ENCODE peak calls at places on chromosomes 5 and 9, in five cellular contexts. One of them, this sample, is unnamed. For H3K4me1, the result is how much of the 10 kb centered on the place peaks cover.

GRCh38 chr5:82045526-82046267 is 73.9 kb downstream of the ATG10 start:
- DNase-seq in CD8-positive, alpha-beta T cell: no peak
- DNase-seq in sigmoid colon: no peak
- DNase-seq in esophagus squamous epithelium: no peak
- DNase-seq in stomach: no peak
- DNase-seq in this sample: no peak

GRCh38 chr5:150186137-150186536 is 3.7 kb upstream of the SLC6A7 start:
- DNase-seq in esophagus squamous epithelium: no peak
- DNase-seq in CD8-positive, alpha-beta T cell: no peak
- DNase-seq in sigmoid colon: no peak
- DNase-seq in stomach: no peak
- DNase-seq in this sample: no peak

GRCh38 chr5:174773371-174773770 is 49.0 kb downstream of the MSX2 start:
- DNase-seq in stomach: no peak
- DNase-seq in CD8-positive, alpha-beta T cell: no peak
- DNase-seq in sigmoid colon: no peak
- DNase-seq in esophagus squamous epithelium: no peak
- DNase-seq in this sample: no peak

GRCh38 chr9:6564868-6565267 is 80.7 kb downstream of the GLDC start:
- DNase-seq in CD8-positive, alpha-beta T cell: no peak
- DNase-seq in esophagus squamous epithelium: no peak
- DNase-seq in sigmoid colon: no peak
- DNase-seq in stomach: no peak
- DNase-seq in this sample: peak

GRCh38 chr9:109966643-109967368 is 186.8 kb downstream of the PALM2AKAP2 start:
- DNase-seq in CD8-positive, alpha-beta T cell: no peak
- DNase-seq in stomach: no peak
- DNase-seq in esophagus squamous epithelium: no peak
- DNase-seq in sigmoid colon: no peak
- DNase-seq in this sample: no peak

GRCh38 chr5:38404667-38405276 is 146.4 kb downstream of the EGFLAM start:
- DNase-seq in CD8-positive, alpha-beta T cell: no peak
- DNase-seq in stomach: peak
- DNase-seq in esophagus squamous epithelium: no peak
- DNase-seq in sigmoid colon: no peak
- DNase-seq in this sample: no peak

GRCh38 chr5:51225671-51226419 is 157.4 kb upstream of the ISL1 start:
- DNase-seq in esophagus squamous epithelium: no peak
- DNase-seq in sigmoid colon: no peak
- DNase-seq in CD8-positive, alpha-beta T cell: no peak
- DNase-seq in stomach: peak
- DNase-seq in this sample: no peak

GRCh38 chr5:152623951-152624350 is 218.9 kb upstream of the NMUR2 start:
- DNase-seq in CD8-positive, alpha-beta T cell: no peak
- DNase-seq in stomach: no peak
- DNase-seq in sigmoid colon: no peak
- DNase-seq in esophagus squamous epithelium: no peak
- DNase-seq in this sample: no peak

GRCh38 chr9:2116073-2116472 is 100.9 kb downstream of the SMARCA2 start:
- DNase-seq in CD8-positive, alpha-beta T cell: no peak
- DNase-seq in sigmoid colon: no peak
- DNase-seq in esophagus squamous epithelium: no peak
- DNase-seq in stomach: no peak
- DNase-seq in this sample: no peak

GRCh38 chr5:174159327-174160247 is 114.1 kb downstream of the NSG2 start:
- DNase-seq in esophagus squamous epithelium: no peak
- DNase-seq in stomach: no peak
- DNase-seq in CD8-positive, alpha-beta T cell: no peak
- DNase-seq in sigmoid colon: no peak
- DNase-seq in this sample: no peak

DNA sequence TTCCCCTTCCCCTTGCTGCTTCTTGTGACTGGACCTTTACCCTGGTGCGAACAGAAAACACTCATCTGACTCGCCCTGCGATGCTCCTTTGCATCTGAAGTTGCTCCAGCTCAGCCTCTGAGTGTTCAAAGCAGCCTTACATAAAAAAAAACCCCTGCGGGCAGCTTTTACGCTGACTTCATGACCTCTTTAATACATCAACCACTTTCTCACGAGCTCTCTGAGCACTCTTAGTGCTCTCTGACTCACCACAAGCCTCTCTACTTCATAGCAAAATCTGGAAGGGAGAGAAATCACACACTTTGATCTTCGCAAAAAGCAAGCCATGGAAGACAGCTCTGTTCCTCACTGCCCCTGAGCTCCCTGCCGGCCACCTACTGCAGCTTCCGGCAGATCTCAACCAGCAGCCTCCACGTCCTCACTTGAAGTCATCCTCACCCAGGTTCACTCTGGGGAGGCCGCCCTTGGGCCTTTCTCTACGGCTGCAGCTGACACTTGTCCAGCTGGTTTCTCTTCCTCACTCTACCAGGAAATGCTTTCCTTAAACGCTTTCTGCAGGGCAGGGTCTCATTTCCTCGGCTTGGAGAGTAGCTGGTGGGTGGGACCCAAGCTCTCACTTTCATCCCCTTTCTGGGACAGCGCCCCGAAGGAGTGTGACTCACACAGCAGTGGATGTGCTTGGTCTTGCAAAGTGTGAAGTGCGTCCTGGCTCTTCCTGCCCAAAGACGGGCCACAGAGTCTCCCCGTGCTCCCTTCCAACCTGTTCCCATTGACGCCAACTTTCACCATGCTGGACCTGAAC is 5.3 kb downstream of the SLC34A1 start:
- DNase-seq in stomach: no peak
- DNase-seq in sigmoid colon: no peak
- DNase-seq in CD8-positive, alpha-beta T cell: no peak
- DNase-seq in esophagus squamous epithelium: no peak
- DNase-seq in this sample: no peak
- TF ChIP-seq CTCF in stomach: no peak
- TF ChIP-seq CTCF in sigmoid colon: no peak
- TF ChIP-seq CTCF in CD8-positive, alpha-beta T cell: no peak
- TF ChIP-seq CTCF in esophagus squamous epithelium: no peak
- TF ChIP-seq CTCF in this sample: no peak

GRCh38 chr9:105401651-105402050 is 46.2 kb upstream of the FSD1L start:
- DNase-seq in stomach: no peak
- DNase-seq in esophagus squamous epithelium: no peak
- DNase-seq in sigmoid colon: no peak
- DNase-seq in CD8-positive, alpha-beta T cell: no peak
- DNase-seq in this sample: no peak

GRCh38 chr9:105405514-105406131 is 42.2 kb upstream of the FSD1L start:
- DNase-seq in sigmoid colon: no peak
- DNase-seq in stomach: no peak
- DNase-seq in esophagus squamous epithelium: no peak
- DNase-seq in CD8-positive, alpha-beta T cell: peak
- DNase-seq in this sample: no peak

GRCh38 chr9:105399117-105399516 is 48.7 kb upstream of the FSD1L start:
- DNase-seq in CD8-positive, alpha-beta T cell: no peak
- DNase-seq in sigmoid colon: no peak
- DNase-seq in esophagus squamous epithelium: no peak
- DNase-seq in stomach: no peak
- DNase-seq in this sample: no peak

GRCh38 chr9:105406369-105406768 is 41.5 kb upstream of the FSD1L start:
- DNase-seq in esophagus squamous epithelium: no peak
- DNase-seq in stomach: no peak
- DNase-seq in sigmoid colon: no peak
- DNase-seq in CD8-positive, alpha-beta T cell: no peak
- DNase-seq in this sample: no peak

DNA sequence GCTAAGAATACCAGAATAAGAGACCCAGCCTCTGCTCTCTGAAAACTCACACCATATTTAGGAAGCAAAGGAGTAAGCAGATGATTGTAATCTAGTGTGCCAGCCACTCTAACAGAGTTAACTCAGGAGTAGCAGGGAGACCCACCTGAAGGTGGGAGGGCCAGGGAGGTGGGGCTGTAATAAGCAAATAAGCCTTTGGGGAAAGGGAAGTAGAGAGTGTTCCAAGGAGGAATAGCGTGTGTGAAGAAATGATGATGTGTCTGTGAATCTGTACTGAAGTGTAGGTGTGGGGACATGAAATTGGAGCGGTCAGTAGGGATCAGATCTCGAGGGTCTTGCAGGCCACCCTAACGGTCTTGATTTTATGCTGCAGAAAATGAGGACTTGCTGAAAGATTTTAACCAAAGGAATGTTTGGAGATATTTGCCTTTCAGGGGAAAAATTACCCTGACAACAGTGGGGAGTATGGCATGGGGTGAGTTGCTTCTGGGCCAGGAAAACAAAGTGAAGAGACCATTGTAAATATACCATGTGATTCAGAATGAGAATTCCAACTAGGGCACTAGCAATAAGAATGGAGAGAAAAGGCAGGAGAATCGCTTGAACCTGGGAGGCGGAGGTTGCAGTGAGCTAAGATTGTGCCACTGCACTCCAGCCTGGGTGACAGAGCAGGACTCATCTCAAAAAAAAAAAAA is 44.1 kb upstream of the FSD1L start:
- DNase-seq in stomach: no peak
- DNase-seq in sigmoid colon: no peak
- DNase-seq in esophagus squamous epithelium: no peak
- DNase-seq in CD8-positive, alpha-beta T cell: no peak
- DNase-seq in this sample: no peak
- H3K4me3 ChIP-seq in stomach: no peak
- H3K4me3 ChIP-seq in sigmoid colon: no peak
- H3K4me3 ChIP-seq in esophagus squamous epithelium: no peak
- H3K4me3 ChIP-seq in CD8-positive, alpha-beta T cell: no peak
- H3K4me3 ChIP-seq in this sample: no peak

GRCh38 chr5:115842089-115842881 is 550 bp downstream of the AP3S1 start:
- DNase-seq in esophagus squamous epithelium: no peak
- DNase-seq in stomach: no peak
- DNase-seq in CD8-positive, alpha-beta T cell: no peak
- DNase-seq in sigmoid colon: no peak
- DNase-seq in this sample: no peak
- H3K4me1 ChIP-seq in esophagus squamous epithelium: half or more
- H3K4me1 ChIP-seq in stomach: under half
- H3K4me1 ChIP-seq in CD8-positive, alpha-beta T cell: under half
- H3K4me1 ChIP-seq in sigmoid colon: half or more
- H3K4me1 ChIP-seq in this sample: under half

DNA sequence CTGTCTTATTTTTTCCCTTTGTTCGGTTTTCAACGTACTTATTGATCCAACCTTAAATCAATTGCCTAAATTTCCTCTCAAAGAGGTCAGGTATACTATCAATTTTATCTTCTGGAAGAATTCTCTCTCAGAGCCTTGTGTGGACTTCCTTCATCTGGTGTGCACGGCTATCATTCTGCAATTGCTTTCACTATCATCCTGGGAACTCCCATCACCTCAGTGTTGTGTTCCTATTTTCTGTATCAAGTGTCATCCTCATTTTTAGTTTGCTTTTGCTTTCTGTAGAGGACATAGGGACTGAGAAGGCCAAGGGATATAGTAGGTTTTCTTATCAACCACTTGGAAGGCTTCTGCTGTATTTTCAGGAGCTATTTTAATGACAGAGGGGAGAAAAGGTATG is 11.3 kb downstream of the STOM start:
- DNase-seq in stomach: no peak
- DNase-seq in sigmoid colon: no peak
- DNase-seq in esophagus squamous epithelium: no peak
- DNase-seq in CD8-positive, alpha-beta T cell: no peak
- DNase-seq in this sample: no peak
- TF ChIP-seq CTCF in stomach: no peak
- TF ChIP-seq CTCF in sigmoid colon: no peak
- TF ChIP-seq CTCF in esophagus squamous epithelium: no peak
- TF ChIP-seq CTCF in CD8-positive, alpha-beta T cell: no peak
- TF ChIP-seq CTCF in this sample: no peak

GRCh38 chr9:136131629-136132499 is 13.2 kb upstream of the TMEM250 start:
- DNase-seq in CD8-positive, alpha-beta T cell: no peak
- DNase-seq in stomach: no peak
- DNase-seq in esophagus squamous epithelium: no peak
- DNase-seq in sigmoid colon: no peak
- DNase-seq in this sample: no peak
- H3K4me3 ChIP-seq in CD8-positive, alpha-beta T cell: no peak
- H3K4me3 ChIP-seq in stomach: no peak
- H3K4me3 ChIP-seq in esophagus squamous epithelium: no peak
- H3K4me3 ChIP-seq in sigmoid colon: no peak
- H3K4me3 ChIP-seq in this sample: no peak

GRCh38 chr5:143568105-143568504 is 164.6 kb upstream of the NR3C1 start:
- DNase-seq in esophagus squamous epithelium: no peak
- DNase-seq in sigmoid colon: no peak
- DNase-seq in stomach: no peak
- DNase-seq in CD8-positive, alpha-beta T cell: no peak
- DNase-seq in this sample: no peak
- H3K4me1 ChIP-seq in esophagus squamous epithelium: under half
- H3K4me1 ChIP-seq in sigmoid colon: under half
- H3K4me1 ChIP-seq in stomach: under half
- H3K4me1 ChIP-seq in CD8-positive, alpha-beta T cell: under half
- H3K4me1 ChIP-seq in this sample: under half